ENCODE peak calls at places on chromosomes 6 and 20, in seven cellular contexts. B is GM23248, P is fibroblast of pulmonary artery, O is foreskin fibroblast, G is psoas muscle, U is adipocyte, N is GM12864. I is an unnamed sample.

GRCh38 chr20:45097485-45098095 is 3.3 kb downstream of the KCNS1 start:
- DNase-seq in P (peak; percentile 63), U (no peak), N (no peak), B (peak; percentile 61), G (no peak), O (peak; percentile 62), I (no peak)

GRCh38 chr20:4151342-4151741 is 136.0 kb upstream of the RNF24 start:
- DNase-seq in O (no peak), G (no peak), P (no peak), U (no peak), B (no peak), N (no peak), I (no peak)

GRCh38 chr6:113403966-113404575 is 453.1 kb upstream of the MARCKS start:
- DNase-seq in G (no peak), B (no peak), N (no peak), U (no peak), O (no peak), P (peak; percentile 52), I (no peak)

GRCh38 chr20:34547844-34548613 is 10.5 kb upstream of the MAP1LC3A start:
- DNase-seq in O (no peak), G (no peak), U (no peak), N (no peak), B (no peak), P (no peak), I (no peak)

GRCh38 chr6:108619431-108620197 is 58.9 kb downstream of the FOXO3 start:
- DNase-seq in O (peak; percentile 62), B (peak; percentile 25), G (no peak), U (no peak), P (no peak), N (no peak), I (no peak)

GRCh38 chr20:32050851-32051556 is 1.0 kb upstream of the HCK start:
- DNase-seq in N (no peak), P (no peak), B (no peak), G (peak; percentile 43), O (no peak), U (no peak), I (no peak)

GRCh38 chr6:122712093-122712863 is 67.2 kb upstream of the FABP7 start:
- DNase-seq in O (peak; percentile 24), N (no peak), B (peak; percentile 13), P (peak; percentile 12), U (no peak), G (no peak), I (no peak)

GRCh38 chr20:58174708-58175287 is 53.7 kb downstream of the ANKRD60 start:
- DNase-seq in G (peak; percentile 64), O (peak; percentile 21), N (no peak), P (no peak), U (no peak), B (peak; percentile 55), I (peak; percentile 53)

GRCh38 chr20:51012357-51012756 is 10.6 kb downstream of the KCNG1 start:
- DNase-seq in B (no peak), U (no peak), O (no peak), P (no peak), N (no peak), G (no peak), I (no peak)

GRCh38 chr6:148351277-148351676 is 8.6 kb downstream of the SASH1 start:
- DNase-seq in N (no peak), G (no peak), P (no peak), U (no peak), B (no peak), O (no peak), I (no peak)

GRCh38 chr20:34639755-34640222 is 37.1 kb downstream of the PIGU start:
- DNase-seq in G (no peak), U (no peak), B (no peak), N (no peak), P (no peak), O (no peak), I (no peak)

GRCh38 chr20:62141043-62141396 is 2.2 kb downstream of the PSMA7 start:
- DNase-seq in B (no peak), N (no peak), G (no peak), P (no peak), O (no peak), U (no peak), I (no peak)
- H3K4me3 ChIP-seq in B (peak overlapping the region; percentile 76), N (peak overlapping the region; percentile 78), G (peak overlapping the region; percentile 81), P (peak overlapping the region; percentile 76), O (no peak overlapping the region), U (peak overlapping the region; percentile 94), I (peak overlapping the region; percentile 89)

DNA sequence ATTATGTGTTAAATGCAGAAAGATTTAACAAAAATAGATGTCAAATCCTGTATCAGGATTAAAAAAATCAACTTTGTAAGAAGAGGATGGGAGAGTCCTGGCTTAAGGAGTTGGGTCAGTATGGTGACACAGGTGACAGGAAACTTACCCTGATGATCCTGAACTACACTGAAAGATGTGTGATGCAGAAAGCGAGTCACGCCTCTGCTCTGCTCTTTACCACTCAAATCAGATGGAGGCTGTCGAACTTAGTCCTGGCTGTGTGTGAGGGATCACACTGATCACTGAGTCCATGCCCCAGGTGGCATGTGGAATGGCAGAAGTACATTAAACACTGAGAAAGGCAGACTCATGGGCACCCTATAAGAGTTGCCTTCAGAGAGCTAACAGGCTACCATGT is 92.9 kb downstream of the GJA10 start:
- DNase-seq in O (no peak), B (peak; percentile 22), G (no peak), U (no peak), N (no peak), P (no peak), I (no peak)
- H3K4me3 ChIP-seq in O (no peak overlapping the region), B (no peak overlapping the region), G (no peak overlapping the region), U (no peak overlapping the region), N (no peak overlapping the region), P (no peak overlapping the region), I (no peak overlapping the region)

GRCh38 chr6:1387632-1388031 is 1.7 kb upstream of the FOXF2 start:
- DNase-seq in N (no peak), B (no peak), U (no peak), G (no peak), O (no peak), P (no peak), I (no peak)
- H3K4me3 ChIP-seq in N (no peak overlapping the region), B (no peak overlapping the region), U (no peak overlapping the region), G (no peak overlapping the region), O (peak overlapping the region; percentile 45), P (no peak overlapping the region), I (no peak overlapping the region)

DNA sequence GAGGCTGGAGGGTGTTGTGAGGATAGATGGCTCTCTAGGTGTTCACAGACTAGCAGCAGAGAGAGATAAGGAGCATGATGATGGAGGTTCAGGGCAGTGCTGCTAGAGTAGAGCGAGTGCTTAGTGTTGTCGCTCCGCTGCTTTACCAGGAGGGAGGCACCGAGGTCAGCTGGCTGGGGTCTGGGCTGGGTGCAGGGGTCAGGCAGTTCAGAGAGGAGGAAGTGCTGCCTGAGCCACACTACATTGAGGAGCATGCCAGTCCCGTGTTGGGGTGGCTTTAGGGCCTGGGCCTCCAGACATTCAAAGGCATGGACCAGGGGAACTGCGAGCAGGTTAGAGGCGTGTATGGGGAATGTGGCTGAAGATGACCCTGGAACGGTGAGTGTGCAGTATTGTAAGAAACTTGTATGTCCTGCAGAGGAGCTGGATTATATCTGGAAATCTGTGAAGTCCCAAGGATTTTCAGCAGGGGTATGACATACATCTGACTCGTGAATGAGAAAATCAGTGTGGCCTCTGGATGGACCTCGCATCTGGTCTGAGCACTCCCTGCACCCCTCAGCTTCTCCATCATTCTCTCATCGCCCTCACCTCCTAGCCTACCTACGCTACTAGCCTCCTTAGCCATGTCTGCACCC is 66.9 kb downstream of the IGF2R start:
- DNase-seq in P (no peak), G (no peak), O (peak; percentile 58), U (no peak), B (peak; percentile 32), N (no peak), I (no peak)
- H3K4me3 ChIP-seq in P (no peak overlapping the region), G (no peak overlapping the region), O (no peak overlapping the region), U (peak overlapping the region; percentile 51), B (no peak overlapping the region), N (no peak overlapping the region), I (no peak overlapping the region)

DNA sequence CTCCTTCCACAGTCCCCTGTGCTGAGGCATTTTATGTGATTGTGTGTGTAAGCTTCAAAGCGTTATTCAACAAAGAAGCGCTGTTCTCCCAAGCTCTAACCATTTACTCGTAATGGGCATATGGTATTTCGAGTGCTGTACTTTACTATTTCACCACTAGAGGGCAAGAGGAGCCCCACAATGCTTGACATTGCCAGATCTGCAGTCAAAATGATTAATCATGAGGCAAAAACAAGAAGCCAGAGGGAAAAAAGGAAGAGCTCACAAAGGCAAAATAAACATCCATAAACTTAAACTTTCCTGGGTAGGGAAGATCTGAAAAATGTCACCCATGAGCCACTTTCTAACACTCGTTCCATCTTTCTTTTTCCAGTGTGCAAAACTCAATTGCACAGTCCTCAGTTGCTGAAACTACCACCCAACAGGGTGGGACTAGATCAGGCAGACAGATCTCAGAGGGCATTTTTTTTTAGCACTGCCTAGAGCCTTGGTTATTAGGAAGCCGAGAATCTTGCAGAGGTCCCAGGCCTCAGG is 215.0 kb upstream of the PLCB4 start:
- DNase-seq in B (peak; percentile 75), O (peak; percentile 91), N (peak; percentile 2), G (no peak), U (peak; percentile 91), P (peak; percentile 90), I (peak; percentile 8)
- H3K4me3 ChIP-seq in B (peak overlapping the region; percentile 60), O (no peak overlapping the region), N (no peak overlapping the region), G (peak overlapping the region; percentile 45), U (peak overlapping the region; percentile 73), P (no peak overlapping the region), I (no peak overlapping the region)

GRCh38 chr6:93420163-93420806 is 926 bp upstream of the EPHA7 start:
- DNase-seq in G (no peak), B (no peak), N (no peak), O (peak; percentile 10), P (no peak), U (no peak), I (no peak)
- H3K4me3 ChIP-seq in G (peak overlapping the region; percentile 67), B (peak overlapping the region; percentile 62), N (no peak overlapping the region), O (no peak overlapping the region), P (peak overlapping the region; percentile 57), U (peak overlapping the region; percentile 82), I (peak overlapping the region; percentile 60)

I was measured in MG63.